ENCODE peak calls at places on chromosome 22, in eight cellular contexts. J is CD8-positive, alpha-beta memory T cell; L is osteoblast; D is OCI-LY7; B is sigmoid colon; G is kidney; H is A673; P is endodermal cell. V is an unnamed sample.

GRCh38 chr22:50530280-50530856 is 556 bp upstream of the TYMP start:
- DNase-seq in G (no peak), P (peak; percentile 68), L (peak; percentile 94), H (no peak), D (peak; percentile 78), J (no peak), B (peak; percentile 93), V (peak; percentile 95)

GRCh38 chr22:22939537-22940368 is 52.1 kb downstream of the IGLL5 start:
- DNase-seq in D (peak; percentile 89), L (peak; percentile 81), B (no peak), J (no peak), H (no peak), G (no peak), P (peak; percentile 9), V (no peak)

GRCh38 chr22:39960791-39961746 is 872 bp downstream of the TMA7B start:
- DNase-seq in B (no peak), D (no peak), G (no peak), J (peak; percentile 40), L (peak; percentile 92), H (no peak), P (no peak), V (no peak)

GRCh38 chr22:49770454-49771265 is 57.0 kb downstream of the BRD1 start:
- DNase-seq in B (peak; percentile 61), H (no peak), D (no peak), L (peak; percentile 70), J (no peak), P (no peak), G (peak; percentile 55), V (peak; percentile 59)

GRCh38 chr22:46280999-46281623 is 13.3 kb downstream of the TTC38 start:
- DNase-seq in H (no peak), L (peak; percentile 52), B (peak; percentile 53), D (peak; percentile 33), P (no peak), J (no peak), G (no peak), V (no peak)

GRCh38 chr22:19149047-19149883 is 827 bp downstream of the GSC2 start:
- DNase-seq in D (no peak), H (no peak), J (peak; percentile 26), B (no peak), G (no peak), P (peak; percentile 84), L (peak; percentile 87), V (no peak)

GRCh38 chr22:38924197-38924952 is 33.0 kb upstream of the APOBEC3A start:
- DNase-seq in L (peak; percentile 94), D (no peak), P (no peak), B (peak; percentile 89), H (peak; percentile 82), G (peak; percentile 94), J (no peak), V (peak; percentile 88)

GRCh38 chr22:36226189-36226588 is 13.1 kb downstream of the APOL2 start:
- DNase-seq in L (no peak), P (no peak), B (no peak), G (no peak), J (no peak), D (no peak), H (no peak), V (no peak)

GRCh38 chr22:36352775-36353507 is 34.8 kb downstream of the MYH9 start:
- DNase-seq in D (no peak), H (no peak), B (no peak), J (peak; percentile 74), P (no peak), L (peak; percentile 88), G (no peak), V (peak; percentile 96)

GRCh38 chr22:48663297-48663696 is 1164.4 kb downstream of the BRD1 start:
- DNase-seq in H (peak; percentile 46), G (no peak), P (peak; percentile 75), L (peak; percentile 46), J (no peak), B (no peak), D (peak; percentile 10), V (no peak)

GRCh38 chr22:38172489-38173155 is 9.0 kb downstream of the PLA2G6 start:
- DNase-seq in H (no peak), J (peak; percentile 57), P (no peak), L (peak; percentile 46), D (no peak), B (peak; percentile 68), G (peak; percentile 84), V (peak; percentile 89)

GRCh38 chr22:25370322-25370721 is 150.9 kb downstream of the CRYBB2 start:
- DNase-seq in G (no peak), J (no peak), H (no peak), L (peak; percentile 81), D (no peak), B (no peak), P (no peak), V (no peak)

GRCh38 chr22:37581534-37581933 is 1.6 kb upstream of the LGALS2 start:
- DNase-seq in B (no peak), G (peak; percentile 86), H (no peak), D (no peak), L (no peak), J (no peak), P (no peak), V (peak; percentile 87)

GRCh38 chr22:40176921-40177737 is 596 bp upstream of the TNRC6B start:
- DNase-seq in G (peak; percentile 75), H (peak; percentile 80), D (peak; percentile 68), B (no peak), J (peak; percentile 55), L (peak; percentile 50), P (peak; percentile 89), V (peak; percentile 62)

GRCh38 chr22:50260801-50261614 is 475 bp downstream of the MAPK12 start:
- DNase-seq in H (peak; percentile 76), G (no peak), P (peak; percentile 78), J (no peak), L (peak; percentile 97), B (no peak), D (peak; percentile 68), V (no peak)

DNA sequence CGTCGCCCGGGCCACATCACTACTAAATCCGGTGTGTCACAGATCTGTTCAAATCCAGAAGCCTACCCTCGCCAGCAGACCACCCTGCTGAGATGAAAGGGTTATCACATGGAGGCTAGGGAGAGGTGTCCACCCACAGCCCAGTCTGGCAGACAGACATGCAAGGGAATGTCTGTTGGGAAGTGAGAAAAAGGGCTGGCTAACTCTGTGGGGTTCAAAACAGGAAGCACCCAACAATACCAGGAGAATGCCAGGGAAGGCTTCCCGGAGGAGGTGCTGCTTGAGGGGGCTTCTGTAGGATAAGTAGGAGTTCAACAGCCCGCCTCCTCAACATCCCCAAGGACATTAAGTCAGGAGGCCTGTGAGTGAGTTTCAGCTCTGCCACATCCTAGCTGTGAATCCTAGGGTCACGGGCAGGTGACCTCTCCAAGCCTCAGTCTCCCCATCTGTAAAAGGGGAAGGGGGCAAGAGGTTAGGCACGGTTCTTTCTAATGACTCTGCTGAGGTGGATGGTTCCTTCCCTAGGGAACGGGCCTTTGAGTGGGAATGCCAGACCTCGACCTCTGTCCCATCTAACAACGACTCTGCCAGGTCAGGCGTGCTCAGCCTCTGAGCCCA is 1.1 kb downstream of the TPST2 start:
- DNase-seq in D (no peak), J (no peak), G (peak; percentile 35), L (no peak), B (no peak), H (no peak), P (no peak), V (no peak)
- H3K4me1 ChIP-seq in D (peaks cover 44% of the 10 kb centered on the region), J (peaks cover 70% of the 10 kb centered on the region), G (peaks cover 5% of the 10 kb centered on the region), L (peaks cover 35% of the 10 kb centered on the region), B (peaks cover 7% of the 10 kb centered on the region), H (no peaks in the 10 kb centered on the region), P (no peaks in the 10 kb centered on the region), V (no peaks in the 10 kb centered on the region)

DNA sequence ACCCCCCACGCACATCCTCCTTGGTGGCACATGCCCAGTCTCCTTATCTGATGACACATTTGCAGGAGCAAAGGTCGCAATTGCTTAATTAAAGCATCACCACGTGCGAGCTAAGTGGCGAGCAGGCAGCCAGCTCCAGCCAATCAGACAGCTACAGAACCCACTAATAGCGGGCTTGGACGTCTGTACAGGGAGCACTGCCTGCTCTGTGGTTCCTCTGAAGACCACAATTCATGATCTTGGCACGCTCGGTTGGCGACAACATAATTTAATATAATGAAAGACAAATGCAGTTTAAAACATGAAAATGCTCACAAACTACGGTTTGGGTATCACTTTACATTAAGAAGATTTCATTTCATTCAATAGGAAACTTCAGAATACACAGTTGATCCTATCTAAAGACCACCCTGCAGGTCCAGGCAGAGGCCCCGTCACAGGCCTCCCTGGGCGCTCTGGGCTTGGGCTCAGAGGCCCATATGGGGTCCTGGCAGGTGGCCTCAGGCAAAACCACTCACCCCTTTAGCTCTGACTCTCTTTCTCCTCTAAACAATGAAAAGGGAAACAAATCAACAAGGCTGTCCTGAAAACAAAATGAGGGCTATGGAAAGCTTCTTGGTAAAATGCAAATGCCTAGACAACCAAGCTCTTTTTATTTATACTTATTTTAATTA is 10.4 kb downstream of the PACSIN2 start:
- DNase-seq in B (no peak), D (no peak), J (no peak), H (no peak), L (peak; percentile 61), P (no peak), G (no peak), V (no peak)
- H3K4me1 ChIP-seq in B (peaks cover 67% of the 10 kb centered on the region), D (peaks cover 22% of the 10 kb centered on the region), J (peaks cover 20% of the 10 kb centered on the region), H (peaks cover 40% of the 10 kb centered on the region), L (peaks cover 79% of the 10 kb centered on the region), P (peaks cover 17% of the 10 kb centered on the region), G (peaks cover 37% of the 10 kb centered on the region), V (peaks cover 14% of the 10 kb centered on the region)

GRCh38 chr22:28808716-28809355 is 8.5 kb upstream of the XBP1 start:
- DNase-seq in J (no peak), D (no peak), P (no peak), B (no peak), L (no peak), H (no peak), G (peak; percentile 33), V (no peak)
- H3K4me1 ChIP-seq in J (peaks cover 55% of the 10 kb centered on the region), D (peaks cover 15% of the 10 kb centered on the region), P (no peaks in the 10 kb centered on the region), B (peaks cover 8% of the 10 kb centered on the region), L (peaks cover 3% of the 10 kb centered on the region), H (no peaks in the 10 kb centered on the region), G (peaks cover 13% of the 10 kb centered on the region), V (no peaks in the 10 kb centered on the region)

GRCh38 chr22:29114392-29114791 is 41.6 kb downstream of the KREMEN1 start:
- DNase-seq in G (no peak), L (no peak), H (no peak), P (no peak), J (no peak), D (no peak), B (no peak), V (no peak)

GRCh38 chr22:29112102-29112501 is 39.3 kb downstream of the KREMEN1 start:
- DNase-seq in P (peak; percentile 58), J (no peak), G (no peak), D (no peak), H (no peak), B (no peak), L (peak; percentile 30), V (no peak)

GRCh38 chr22:29110946-29111345 is 38.1 kb downstream of the KREMEN1 start:
- DNase-seq in L (no peak), J (no peak), D (no peak), G (no peak), P (no peak), H (no peak), B (no peak), V (no peak)

GRCh38 chr22:29113329-29113728 is 40.5 kb downstream of the KREMEN1 start:
- DNase-seq in D (no peak), H (no peak), L (no peak), P (no peak), G (no peak), B (no peak), J (no peak), V (no peak)

DNA sequence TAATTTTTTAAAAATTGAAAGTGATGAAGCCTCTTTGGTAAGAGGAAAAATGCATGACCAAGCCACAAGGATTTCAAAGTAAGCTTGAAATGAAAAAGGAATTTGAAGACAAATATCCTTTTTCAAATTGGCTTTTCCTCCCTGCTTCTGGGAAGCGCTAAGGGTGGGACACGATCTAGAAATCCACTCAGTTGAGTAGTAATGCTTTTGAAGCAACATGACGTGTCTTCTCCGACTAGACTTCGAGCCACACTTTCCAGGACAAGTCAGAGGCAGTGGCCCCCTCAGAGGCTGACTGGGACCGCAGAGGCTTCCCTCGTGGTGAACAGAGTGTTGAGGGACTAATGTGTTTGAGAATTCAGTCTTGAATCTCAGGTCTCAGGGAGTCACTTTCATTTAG is 39.8 kb downstream of the KREMEN1 start:
- DNase-seq in B (no peak), L (no peak), D (no peak), H (no peak), G (no peak), J (no peak), P (no peak), V (no peak)
- H3K4me1 ChIP-seq in B (no peaks in the 10 kb centered on the region), L (peaks cover 7% of the 10 kb centered on the region), D (no peaks in the 10 kb centered on the region), H (peaks cover 11% of the 10 kb centered on the region), G (peaks cover 7% of the 10 kb centered on the region), J (no peaks in the 10 kb centered on the region), P (no peaks in the 10 kb centered on the region), V (no peaks in the 10 kb centered on the region)

V was measured in aorta.